ENCODE peak calls at places on chromosomes 2 and 18, in five cellular contexts. Y, J, M, B and L are unnamed samples.

GRCh38 chr2:3475771-3476170 is 43.6 kb downstream of the ADI1 start:
- DNase-seq in Y (no peak), J (no peak), M (no peak), B (no peak), L (no peak)

GRCh38 chr2:227146456-227146855 is 17.5 kb downstream of the COL4A4 start:
- DNase-seq in Y (no peak), J (no peak), M (no peak), B (no peak), L (no peak)

GRCh38 chr18:45688834-45689233 is 35.1 kb upstream of the SLC14A1 start:
- DNase-seq in Y (no peak), J (no peak), M (peak; percentile 58), B (no peak), L (no peak)

GRCh38 chr18:2932247-2933181 is 80.4 kb downstream of the LPIN2 start:
- DNase-seq in Y (peak; percentile 64), J (no peak), M (peak; percentile 69), B (peak; percentile 21), L (peak; percentile 89)

GRCh38 chr2:44945676-44946427 is 4.3 kb downstream of the SIX3 start:
- DNase-seq in Y (no peak), J (no peak), M (no peak), B (no peak), L (no peak)

GRCh38 chr2:53498210-53498609 is 269.4 kb upstream of the CHAC2 start:
- DNase-seq in Y (no peak), J (no peak), M (no peak), B (no peak), L (no peak)

GRCh38 chr2:168064011-168064998 is 183.1 kb downstream of the STK39 start:
- DNase-seq in Y (no peak), J (no peak), M (no peak), B (no peak), L (no peak)

GRCh38 chr18:32896781-32897547 is 124.1 kb upstream of the KLHL14 start:
- DNase-seq in Y (no peak), J (no peak), M (no peak), B (no peak), L (no peak)

GRCh38 chr2:237482485-237482884 is 4.6 kb upstream of the MLPH start:
- DNase-seq in Y (no peak), J (peak; percentile 93), M (no peak), B (no peak), L (peak; percentile 55)
- TF ChIP-seq POLR2A in Y (no peak), J (no peak), M (no peak), B (peak; percentile 40), L (peak; percentile 22)

GRCh38 chr2:151409601-151410484 is at the start of gene RIF1:
- DNase-seq in Y (peak; percentile 90), J (peak; percentile 94), M (peak; percentile 95), B (peak; percentile 85), L (peak; percentile 92)
- TF ChIP-seq POLR2A in Y (peak; percentile 77), J (no peak), M (peak; percentile 80), B (peak; percentile 57), L (peak; percentile 79)

DNA sequence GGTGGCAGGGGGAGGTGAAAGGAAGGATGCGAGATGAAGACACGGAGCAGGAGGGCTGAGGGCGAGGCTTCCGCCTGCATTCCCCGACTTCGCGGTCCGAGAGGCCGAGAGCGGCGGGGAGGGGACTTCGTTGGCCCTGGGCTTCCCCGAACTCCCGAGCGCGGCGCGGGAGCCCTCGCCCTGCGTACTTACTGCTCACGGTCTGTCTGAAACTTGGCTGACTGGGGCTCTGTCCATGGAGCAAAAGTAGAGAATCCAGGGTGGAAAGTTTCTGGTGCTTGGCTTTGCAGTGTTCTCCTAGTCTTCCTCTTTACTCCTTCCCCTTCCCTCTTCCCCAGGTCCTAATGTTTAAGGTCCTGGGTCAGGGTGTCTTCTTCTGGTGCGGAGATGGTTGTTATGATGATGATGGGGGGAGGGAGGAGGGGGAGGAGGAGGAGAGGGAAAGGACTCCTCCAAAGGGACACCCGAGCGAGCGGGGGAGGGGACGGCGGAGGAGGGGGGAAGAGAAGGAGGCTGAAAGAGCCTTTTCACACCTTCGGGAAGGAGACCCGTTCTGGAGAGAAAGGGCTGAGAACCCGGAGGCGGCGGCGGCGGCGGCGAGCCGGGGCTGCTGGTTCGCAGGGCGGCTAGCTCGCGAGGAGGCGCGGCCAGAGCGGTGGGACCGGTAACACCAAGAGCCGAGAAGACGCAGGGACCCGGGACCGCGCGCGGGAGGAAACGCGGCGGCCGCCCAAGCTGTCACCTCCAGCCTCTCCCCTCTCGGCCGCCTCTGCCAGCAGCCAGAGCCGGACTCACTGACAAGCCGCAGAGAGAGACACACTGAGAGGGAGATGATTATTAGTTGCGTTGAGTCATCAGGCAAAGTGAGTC is at the start of gene SATB2:
- DNase-seq in Y (peak; percentile 15), J (peak; percentile 67), M (peak; percentile 89), B (peak; percentile 25), L (peak; percentile 8)
- TF ChIP-seq POLR2A in Y (no peak), J (no peak), M (peak; percentile 11), B (no peak), L (no peak)

DNA sequence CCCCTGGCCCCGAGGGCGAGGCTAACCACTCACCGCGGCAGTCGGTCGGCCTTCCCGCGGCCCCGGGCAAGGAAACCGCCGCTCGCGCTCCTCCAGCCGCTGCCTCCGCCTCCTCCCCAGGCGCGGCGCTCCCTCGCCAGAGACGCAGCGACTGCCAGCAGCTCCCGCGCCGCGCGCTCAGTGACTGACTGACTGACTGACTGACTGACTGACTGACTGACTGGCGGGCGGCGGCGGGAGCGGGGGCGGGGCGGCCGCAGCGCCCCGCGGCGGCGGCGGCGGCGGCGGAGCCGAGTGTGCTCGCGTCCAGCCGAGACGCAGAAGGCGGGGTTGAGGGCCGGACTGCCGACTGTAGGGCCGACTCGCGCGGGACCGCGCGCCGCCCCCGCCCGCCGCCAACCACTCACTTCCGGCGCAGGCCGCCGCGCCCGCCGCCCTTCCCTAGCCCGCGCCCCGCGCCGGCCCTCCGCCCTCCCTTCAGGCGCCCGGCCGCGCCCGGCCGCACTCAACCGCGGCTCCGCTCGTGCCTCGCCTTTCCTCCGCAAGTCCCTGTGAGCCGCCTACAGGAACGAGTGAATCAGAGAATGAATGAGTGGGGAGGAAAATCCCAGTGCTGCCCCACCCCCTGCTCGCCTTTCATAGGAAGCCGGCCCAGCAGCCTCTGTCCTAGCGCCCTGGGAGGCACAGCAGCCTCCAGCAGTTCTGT is at the start of gene RAPH1:
- DNase-seq in Y (peak; percentile 85), J (peak; percentile 91), M (peak; percentile 70), B (peak; percentile 77), L (peak; percentile 85)
- TF ChIP-seq POLR2A in Y (peak; percentile 86), J (peak; percentile 50), M (no peak), B (peak; percentile 59), L (no peak)

DNA sequence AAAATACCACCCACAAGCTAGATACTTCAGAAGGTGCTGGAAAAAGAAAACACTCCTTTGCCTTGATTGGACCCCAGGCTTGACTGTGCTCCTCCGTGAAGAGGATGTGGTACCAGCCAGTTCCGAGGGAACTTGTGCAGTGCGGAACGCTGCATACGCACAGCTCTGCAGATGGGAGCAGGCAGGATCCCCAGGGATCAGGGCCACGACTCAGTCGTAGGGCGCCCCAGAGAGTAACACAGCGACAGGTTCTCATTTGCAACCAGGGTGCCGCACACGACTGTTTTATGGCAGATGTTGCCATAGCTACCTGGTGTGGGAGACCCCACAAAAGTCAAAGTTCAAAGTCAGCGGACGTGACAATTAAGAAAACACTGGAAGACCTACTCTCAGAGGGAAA is 821 bp downstream of the MALL start:
- DNase-seq in Y (peak; percentile 49), J (no peak), M (no peak), B (peak; percentile 32), L (no peak)
- TF ChIP-seq POLR2A in Y (no peak), J (no peak), M (no peak), B (no peak), L (no peak)

GRCh38 chr2:112059671-112060070 is 4.6 kb downstream of the TMEM87B start:
- DNase-seq in Y (no peak), J (no peak), M (no peak), B (no peak), L (no peak)

GRCh38 chr2:112055833-112056625 is 960 bp downstream of the TMEM87B start:
- DNase-seq in Y (peak; percentile 82), J (peak; percentile 85), M (peak; percentile 84), B (peak; percentile 54), L (peak; percentile 61)

GRCh38 chr2:112053917-112054846 is 887 bp upstream of the TMEM87B start:
- DNase-seq in Y (peak; percentile 99), J (peak; percentile 99), M (peak; percentile 98), B (peak; percentile 74), L (peak; percentile 99)

GRCh38 chr2:112056626-112056987 is 1.5 kb downstream of the TMEM87B start:
- DNase-seq in Y (no peak), J (no peak), M (no peak), B (no peak), L (no peak)

GRCh38 chr2:112055110-112055832 is at the start of gene TMEM87B:
- DNase-seq in Y (peak; percentile 99), J (peak; percentile 100), M (peak; percentile 98), B (peak; percentile 66), L (peak; percentile 98)
- TF ChIP-seq POLR2A in Y (peak; percentile 89), J (peak; percentile 74), M (peak; percentile 64), B (peak; percentile 56), L (peak; percentile 68)

GRCh38 chr2:196963961-196964360 is 37.5 kb upstream of the PGAP1 start:
- DNase-seq in Y (no peak), J (no peak), M (no peak), B (no peak), L (no peak)
- TF ChIP-seq POLR2A in Y (no peak), J (no peak), M (no peak), B (no peak), L (no peak)

GRCh38 chr2:46539327-46540276 is 60.2 kb downstream of the TMEM247 start:
- DNase-seq in Y (no peak), J (no peak), M (no peak), B (no peak), L (no peak)

GRCh38 chr2:46537046-46537445 is 57.7 kb downstream of the TMEM247 start:
- DNase-seq in Y (no peak), J (no peak), M (no peak), B (no peak), L (no peak)

GRCh38 chr2:46537624-46538023 is 58.3 kb downstream of the TMEM247 start:
- DNase-seq in Y (no peak), J (no peak), M (no peak), B (no peak), L (no peak)

GRCh38 chr2:46540496-46541342 is 61.4 kb downstream of the TMEM247 start:
- DNase-seq in Y (peak; percentile 10), J (no peak), M (peak; percentile 13), B (peak; percentile 33), L (peak; percentile 18)

DNA sequence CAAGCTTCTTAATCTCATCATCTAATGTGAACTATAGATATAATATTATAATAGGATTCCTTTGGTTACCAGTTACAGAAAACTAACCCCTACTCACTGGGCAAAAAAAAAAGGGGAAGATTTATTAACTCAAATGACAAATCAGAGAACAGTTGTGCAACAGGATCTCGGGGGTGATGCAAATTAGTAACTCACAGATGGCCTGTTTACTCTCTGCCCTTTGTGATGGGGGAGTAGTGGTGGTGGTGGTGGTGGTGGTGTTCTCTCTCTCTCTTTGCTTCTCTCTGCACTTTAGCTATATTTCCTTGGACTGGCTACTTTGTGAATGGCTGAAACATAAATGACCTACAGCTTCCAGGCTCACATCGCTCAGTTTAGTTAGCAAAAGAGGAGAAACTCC is 59.0 kb downstream of the TMEM247 start:
- DNase-seq in Y (no peak), J (no peak), M (peak; percentile 94), B (no peak), L (no peak)
- TF ChIP-seq POLR2A in Y (no peak), J (no peak), M (no peak), B (no peak), L (no peak)

GRCh38 chr18:63157293-63158011 is 162.1 kb downstream of the BCL2 start:
- DNase-seq in Y (no peak), J (no peak), M (no peak), B (no peak), L (no peak)
- TF ChIP-seq POLR2A in Y (no peak), J (no peak), M (no peak), B (no peak), L (no peak)